ENCODE peak calls at places on chromosomes 6 and 20, in nine cellular contexts. L, D, T, B, G, M, I, K and S are unnamed samples.

GRCh38 chr6:15905488-15906392 is 223.1 kb upstream of the MYLIP start:
- DNase-seq in L (no peak), D (no peak), T (no peak), B (peak), G (no peak), M (no peak), I (no peak), K (peak), S (no peak)

GRCh38 chr6:167766986-167767714 is 59.6 kb upstream of the AFDN start:
- DNase-seq in L (no peak), D (no peak), T (no peak), B (no peak), G (no peak), M (no peak), I (peak), K (no peak), S (no peak)

GRCh38 chr20:8126979-8127378 is 5.1 kb upstream of the PLCB1 start:
- DNase-seq in L (no peak), D (no peak), T (no peak), B (no peak), G (no peak), M (no peak), I (no peak), K (no peak), S (no peak)

GRCh38 chr20:44028868-44029847 is 114.5 kb downstream of the TOX2 start:
- DNase-seq in L (no peak), D (no peak), T (no peak), B (no peak), G (no peak), M (no peak), I (peak), K (no peak), S (no peak)

GRCh38 chr6:37615564-37616340 is 81.9 kb downstream of the MDGA1 start:
- DNase-seq in L (no peak), D (peak), T (no peak), B (no peak), G (no peak), M (no peak), I (no peak), K (no peak), S (no peak)

GRCh38 chr20:25308671-25309394 is 60.9 kb downstream of the PYGB start:
- DNase-seq in L (no peak), D (peak), T (no peak), B (no peak), G (no peak), M (no peak), I (peak), K (no peak), S (no peak)

GRCh38 chr6:45836438-45836824 is 179.2 kb downstream of the CLIC5 start:
- DNase-seq in L (no peak), D (no peak), T (no peak), B (no peak), G (no peak), M (no peak), I (no peak), K (no peak), S (no peak)

GRCh38 chr6:20400476-20401402 is 940 bp upstream of the E2F3 start:
- DNase-seq in L (no peak), D (peak), T (peak), B (peak), G (no peak), M (peak), I (no peak), K (peak), S (no peak)

GRCh38 chr20:54345301-54345724 is 130.1 kb upstream of the DOK5 start:
- DNase-seq in L (no peak), D (peak), T (no peak), B (no peak), G (no peak), M (no peak), I (no peak), K (peak), S (no peak)

GRCh38 chr20:4728121-4728520 is 6.4 kb downstream of the PRND start:
- DNase-seq in L (no peak), D (no peak), T (no peak), B (no peak), G (no peak), M (no peak), I (no peak), K (no peak), S (no peak)

GRCh38 chr6:164927288-164928040 is 381.9 kb downstream of the C6orf118 start:
- DNase-seq in L (peak), D (peak), T (peak), B (peak), G (peak), M (peak), I (no peak), K (peak), S (peak)

GRCh38 chr20:2109425-2110210 is 8.0 kb downstream of the STK35 start:
- DNase-seq in L (no peak), D (no peak), T (no peak), B (no peak), G (no peak), M (peak), I (no peak), K (no peak), S (peak)

GRCh38 chr6:35497571-35498406 is 910 bp upstream of the TEAD3 start:
- DNase-seq in L (no peak), D (no peak), T (peak), B (peak), G (peak), M (peak), I (no peak), K (peak), S (peak)

GRCh38 chr6:27650620-27651370 is 177.9 kb upstream of the ZNF184 start:
- DNase-seq in L (no peak), D (peak), T (peak), B (peak), G (no peak), M (no peak), I (no peak), K (peak), S (no peak)

GRCh38 chr20:50054626-50055511 is 58.1 kb downstream of the UBE2V1 start:
- DNase-seq in L (no peak), D (no peak), T (peak), B (no peak), G (no peak), M (peak), I (no peak), K (no peak), S (peak)

GRCh38 chr6:98323605-98324004 is 510.8 kb upstream of the POU3F2 start:
- DNase-seq in L (no peak), D (no peak), T (no peak), B (no peak), G (no peak), M (no peak), I (no peak), K (no peak), S (no peak)

GRCh38 chr20:38885357-38885756 is 40.9 kb upstream of the FAM83D start:
- DNase-seq in L (no peak), D (no peak), T (no peak), B (no peak), G (no peak), M (no peak), I (no peak), K (no peak), S (no peak)

GRCh38 chr20:15610700-15611277 is 962.5 kb downstream of the KIF16B start:
- DNase-seq in L (no peak), D (no peak), T (no peak), B (no peak), G (no peak), M (no peak), I (no peak), K (no peak), S (no peak)

GRCh38 chr6:129113637-129114036 is 230.7 kb downstream of the LAMA2 start:
- DNase-seq in L (no peak), D (no peak), T (no peak), B (no peak), G (no peak), M (no peak), I (no peak), K (no peak), S (no peak)

GRCh38 chr6:117906454-117906904 is 585 bp upstream of the SLC35F1 start:
- DNase-seq in L (no peak), D (no peak), T (no peak), B (no peak), G (no peak), M (no peak), I (no peak), K (no peak), S (no peak)

GRCh38 chr6:81023007-81023582 is 729.4 kb downstream of the TENT5A start:
- DNase-seq in L (no peak), D (peak), T (no peak), B (no peak), G (no peak), M (no peak), I (no peak), K (no peak), S (no peak)

GRCh38 chr20:23049201-23049932 is at the start of gene THBD:
- DNase-seq in L (peak), D (no peak), T (no peak), B (peak), G (peak), M (peak), I (peak), K (peak), S (peak)

GRCh38 chr6:106084106-106084963 is 1.8 kb upstream of the PRDM1 start:
- DNase-seq in L (no peak), D (peak), T (no peak), B (peak), G (no peak), M (peak), I (no peak), K (peak), S (no peak)

GRCh38 chr20:58471835-58472164 is 43.4 kb downstream of the APCDD1L start:
- DNase-seq in L (no peak), D (no peak), T (no peak), B (no peak), G (no peak), M (no peak), I (no peak), K (no peak), S (no peak)

GRCh38 chr20:43541214-43541613 is 17.6 kb upstream of the SGK2 start:
- DNase-seq in L (no peak), D (no peak), T (no peak), B (no peak), G (no peak), M (no peak), I (no peak), K (no peak), S (no peak)

GRCh38 chr6:113103618-113104390 is 753.3 kb upstream of the MARCKS start:
- DNase-seq in L (no peak), D (no peak), T (no peak), B (no peak), G (no peak), M (no peak), I (no peak), K (peak), S (no peak)

GRCh38 chr20:51800769-51801219 is 1.5 kb downstream of the SALL4 start:
- DNase-seq in L (peak), D (no peak), T (peak), B (no peak), G (no peak), M (no peak), I (no peak), K (peak), S (peak)

GRCh38 chr6:152272486-152272885 is 364.7 kb downstream of the SYNE1 start:
- DNase-seq in L (no peak), D (no peak), T (no peak), B (no peak), G (no peak), M (no peak), I (no peak), K (no peak), S (no peak)

GRCh38 chr6:106520711-106521367 is 108.5 kb downstream of the RTN4IP1 start:
- DNase-seq in L (no peak), D (no peak), T (no peak), B (peak), G (no peak), M (peak), I (no peak), K (no peak), S (peak)

GRCh38 chr6:129448965-129449364 is 261.0 kb downstream of the ARHGAP18 start:
- DNase-seq in L (no peak), D (no peak), T (no peak), B (no peak), G (no peak), M (no peak), I (no peak), K (no peak), S (no peak)

GRCh38 chr6:147022041-147022440 is 182.2 kb upstream of the STXBP5 start:
- DNase-seq in L (no peak), D (no peak), T (no peak), B (no peak), G (no peak), M (no peak), I (no peak), K (no peak), S (no peak)

GRCh38 chr6:46734867-46735719 is at the start of gene PLA2G7:
- DNase-seq in L (peak), D (no peak), T (peak), B (no peak), G (no peak), M (peak), I (no peak), K (no peak), S (no peak)

GRCh38 chr6:166318227-166318626 is 10.0 kb upstream of the PRR18 start:
- DNase-seq in L (no peak), D (no peak), T (no peak), B (no peak), G (no peak), M (no peak), I (no peak), K (no peak), S (no peak)

GRCh38 chr6:14601490-14601889 is 483.9 kb downstream of the CD83 start:
- DNase-seq in L (no peak), D (no peak), T (peak), B (no peak), G (no peak), M (no peak), I (no peak), K (no peak), S (peak)

GRCh38 chr6:11753798-11754197 is 24.8 kb downstream of the ADTRP start:
- DNase-seq in L (no peak), D (no peak), T (no peak), B (no peak), G (no peak), M (no peak), I (no peak), K (no peak), S (no peak)

GRCh38 chr20:61387204-61387958 is 135.3 kb downstream of the CDH4 start:
- DNase-seq in L (peak), D (no peak), T (peak), B (no peak), G (no peak), M (no peak), I (no peak), K (no peak), S (no peak)

GRCh38 chr6:4059115-4059777 is 19.7 kb downstream of the FAM217A start:
- DNase-seq in L (no peak), D (no peak), T (no peak), B (no peak), G (no peak), M (no peak), I (no peak), K (peak), S (no peak)

GRCh38 chr20:6863355-6863754 is 95.9 kb downstream of the BMP2 start:
- DNase-seq in L (no peak), D (no peak), T (no peak), B (no peak), G (no peak), M (no peak), I (no peak), K (no peak), S (no peak)

GRCh38 chr6:22447862-22448261 is 121.5 kb upstream of the HDGFL1 start:
- DNase-seq in L (no peak), D (no peak), T (no peak), B (no peak), G (no peak), M (no peak), I (no peak), K (peak), S (no peak)

GRCh38 chr6:159062564-159062945 is 17.8 kb upstream of the TAGAP start:
- DNase-seq in L (no peak), D (no peak), T (no peak), B (peak), G (no peak), M (no peak), I (no peak), K (no peak), S (no peak)

DNA sequence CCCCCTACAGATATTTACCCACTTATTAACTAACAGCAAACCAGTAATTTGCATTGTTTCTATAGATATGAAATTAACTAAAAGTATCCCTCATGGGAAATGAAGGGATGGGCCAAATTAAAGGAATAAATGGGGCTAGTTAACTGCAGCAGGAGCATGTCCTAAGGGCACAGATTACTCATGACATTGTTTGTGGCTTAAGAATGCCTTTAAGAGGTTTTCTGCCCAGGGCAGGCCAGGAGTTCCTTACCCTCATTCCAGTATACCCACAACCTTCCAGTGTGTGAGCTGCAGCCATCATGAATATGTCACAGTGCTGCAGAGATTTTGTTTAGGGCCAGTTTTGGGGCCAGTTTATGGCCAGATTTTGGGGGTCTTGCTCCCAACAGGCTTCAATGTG is 1101.9 kb downstream of the PRIM2 start:
- DNase-seq in L (no peak), D (no peak), T (no peak), B (no peak), G (no peak), M (no peak), I (no peak), K (no peak), S (no peak)
- TF ChIP-seq POLR2AphosphoS5 in L (no peak), D (no peak), T (no peak), B (no peak), G (no peak), M (no peak), I (no peak), K (no peak), S (no peak)

DNA sequence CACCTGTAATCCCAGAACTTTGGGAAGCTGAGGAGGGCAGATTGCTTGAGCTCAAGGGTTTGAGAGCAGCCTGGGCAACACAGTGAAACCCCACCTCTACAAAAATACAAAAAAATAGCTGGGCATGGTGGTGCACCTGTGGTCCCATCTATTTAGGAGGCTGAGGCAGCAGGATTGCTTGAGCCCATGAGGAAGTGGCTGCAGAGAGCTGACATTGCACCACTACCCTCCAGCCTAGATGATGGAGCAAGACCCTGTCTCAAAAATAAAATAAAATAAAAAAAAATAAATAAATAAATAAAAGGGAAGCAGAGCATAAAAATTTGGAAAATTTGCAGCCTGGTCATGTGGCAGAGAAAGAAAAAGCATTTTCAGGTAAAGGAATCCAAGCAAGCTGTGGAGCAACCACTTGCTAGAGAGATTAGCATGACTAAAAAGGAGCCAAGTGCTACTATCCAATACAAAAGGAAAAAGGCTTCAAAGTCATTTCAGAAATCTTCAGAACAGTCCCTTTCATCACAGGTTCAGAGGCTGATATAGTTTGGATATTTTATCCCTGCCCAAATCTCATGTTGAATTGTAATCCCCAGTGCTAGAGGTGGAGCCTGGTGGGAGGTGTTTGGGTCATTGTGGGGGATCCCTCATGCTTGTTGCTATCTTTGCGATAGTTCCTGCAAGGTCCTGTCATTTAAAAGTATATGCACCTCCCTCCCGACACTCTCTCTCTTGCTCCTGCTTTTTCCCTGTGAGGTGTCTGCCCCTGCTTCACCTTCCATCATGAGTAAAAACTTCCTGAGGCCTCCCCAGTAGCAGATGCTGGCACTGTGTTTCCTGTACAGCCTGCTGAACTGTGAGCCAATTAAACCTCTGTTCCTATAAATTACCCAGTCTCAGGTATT is 11.2 kb upstream of the TTK start:
- DNase-seq in L (no peak), D (no peak), T (no peak), B (peak), G (no peak), M (no peak), I (no peak), K (no peak), S (no peak)
- TF ChIP-seq POLR2AphosphoS5 in L (no peak), D (no peak), T (no peak), B (no peak), G (no peak), M (no peak), I (no peak), K (no peak), S (no peak)

GRCh38 chr6:26273673-26274595 is 91.1 kb upstream of the BTN3A2 start:
- DNase-seq in L (no peak), D (no peak), T (no peak), B (no peak), G (no peak), M (no peak), I (no peak), K (peak), S (no peak)
- TF ChIP-seq POLR2AphosphoS5 in L (peak), D (no peak), T (peak), B (no peak), G (no peak), M (no peak), I (no peak), K (no peak), S (no peak)

GRCh38 chr6:42195415-42195814 is 659 bp upstream of the GUCA1B start:
- DNase-seq in L (no peak), D (no peak), T (no peak), B (no peak), G (no peak), M (no peak), I (no peak), K (no peak), S (no peak)
- TF ChIP-seq POLR2AphosphoS5 in L (no peak), D (no peak), T (no peak), B (no peak), G (no peak), M (no peak), I (no peak), K (no peak), S (no peak)

GRCh38 chr20:653110-653589 is at the start of gene SRXN1:
- DNase-seq in L (peak), D (peak), T (peak), B (peak), G (peak), M (peak), I (peak), K (peak), S (peak)
- TF ChIP-seq POLR2AphosphoS5 in L (peak), D (peak), T (peak), B (peak), G (no peak), M (no peak), I (no peak), K (peak), S (peak)

DNA sequence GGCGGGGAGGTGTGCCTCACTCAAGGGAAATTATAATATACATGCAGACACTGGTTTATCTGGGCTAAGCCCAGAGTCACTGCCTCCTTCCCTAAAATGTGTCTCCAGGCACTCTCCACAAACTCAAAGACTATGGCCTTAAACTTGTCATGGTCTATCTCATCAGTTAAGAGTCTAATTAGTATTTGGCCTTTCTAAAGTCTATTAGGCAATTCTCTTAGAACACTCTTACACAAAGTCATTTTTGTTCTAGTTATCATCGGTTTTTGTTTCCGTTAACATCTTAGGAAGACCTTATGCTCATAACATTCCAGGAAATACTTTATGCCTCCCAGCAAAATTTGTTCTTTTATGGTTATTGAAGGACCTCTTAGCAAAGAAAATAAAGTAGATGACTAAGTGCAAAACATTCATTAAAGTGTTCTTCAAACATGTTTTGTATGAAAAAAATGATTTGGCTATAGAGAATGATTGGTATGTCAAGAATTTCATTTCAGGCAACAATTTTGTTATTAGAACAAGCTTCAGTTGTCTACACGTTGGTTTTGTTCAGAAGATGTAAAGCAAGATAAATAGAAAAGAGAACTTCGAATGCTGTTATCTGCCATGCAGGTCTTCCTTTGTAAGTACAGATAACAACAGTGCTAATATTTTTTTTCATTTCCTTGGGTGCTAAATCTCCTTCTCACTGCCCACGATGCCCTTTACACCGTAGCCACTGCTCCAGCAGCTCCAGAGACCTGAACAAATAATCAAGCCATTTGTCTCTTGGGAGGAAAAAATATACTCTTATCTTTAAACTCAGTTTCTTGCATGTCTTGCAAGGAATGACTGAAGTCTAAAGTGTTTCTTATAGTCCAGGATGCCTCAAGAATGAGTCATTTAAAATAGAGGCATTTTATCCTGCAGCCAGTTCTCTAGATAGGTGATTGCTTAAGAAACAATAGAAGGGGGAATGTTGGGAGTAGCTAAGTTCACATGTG is 170.4 kb downstream of the HTR1B start:
- DNase-seq in L (no peak), D (peak), T (no peak), B (no peak), G (no peak), M (no peak), I (no peak), K (peak), S (no peak)
- TF ChIP-seq POLR2AphosphoS5 in L (no peak), D (no peak), T (no peak), B (no peak), G (no peak), M (no peak), I (no peak), K (no peak), S (no peak)